ENCODE peak calls at places on chromosomes 5 and 9, in seven cellular contexts. Q, E, Y, N, V, F and W are unnamed samples.

GRCh38 chr5:6899215-6899614 is 186.0 kb downstream of the TENT4A start:
- DNase-seq in Q (no peak), E (no peak), Y (no peak), N (no peak), V (no peak), F (no peak), W (no peak)

GRCh38 chr9:131001021-131001420 is 8.0 kb upstream of the LAMC3 start:
- DNase-seq in Q (no peak), E (no peak), Y (no peak), N (no peak), V (no peak), F (no peak), W (no peak)

GRCh38 chr9:117704597-117704996 is 394 bp downstream of the TLR4 start:
- DNase-seq in Q (no peak), E (no peak), Y (peak; percentile 5), N (no peak), V (no peak), F (peak; percentile 14), W (no peak)

GRCh38 chr9:28435456-28435855 is 862.2 kb upstream of the C9orf72 start:
- DNase-seq in Q (no peak), E (no peak), Y (no peak), N (no peak), V (no peak), F (no peak), W (no peak)

GRCh38 chr5:179235416-179236400 is 109.6 kb downstream of the ADAMTS2 start:
- DNase-seq in Q (peak; percentile 11), E (no peak), Y (no peak), N (no peak), V (no peak), F (no peak), W (peak; percentile 37)

GRCh38 chr9:95004452-95005275 is 278.2 kb downstream of the AOPEP start:
- DNase-seq in Q (peak; percentile 41), E (peak; percentile 72), Y (peak; percentile 45), N (peak; percentile 70), V (no peak), F (peak; percentile 34), W (peak; percentile 78)

GRCh38 chr5:147162740-147163139 is 72.1 kb upstream of the STK32A start:
- DNase-seq in Q (no peak), E (no peak), Y (no peak), N (no peak), V (no peak), F (no peak), W (no peak)

GRCh38 chr9:15999422-16000339 is 446.8 kb downstream of the CCDC171 start:
- DNase-seq in Q (no peak), E (no peak), Y (peak; percentile 65), N (no peak), V (no peak), F (peak; percentile 87), W (no peak)

GRCh38 chr5:1247811-1248210 is 22.6 kb downstream of the SLC6A18 start:
- DNase-seq in Q (no peak), E (no peak), Y (no peak), N (no peak), V (peak; percentile 36), F (no peak), W (no peak)

GRCh38 chr5:35956429-35956828 is 18.0 kb upstream of the CAPSL start:
- DNase-seq in Q (no peak), E (no peak), Y (peak; percentile 11), N (no peak), V (no peak), F (peak; percentile 50), W (no peak)

GRCh38 chr5:172530835-172531703 is 76.7 kb upstream of the SH3PXD2B start:
- DNase-seq in Q (no peak), E (no peak), Y (no peak), N (peak; percentile 26), V (no peak), F (no peak), W (no peak)

GRCh38 chr5:140246378-140247122 is 56.4 kb downstream of the PFDN1 start:
- DNase-seq in Q (no peak), E (no peak), Y (peak; percentile 63), N (no peak), V (no peak), F (peak; percentile 36), W (no peak)

GRCh38 chr5:32323741-32324140 is 11.0 kb upstream of the MTMR12 start:
- DNase-seq in Q (no peak), E (no peak), Y (no peak), N (no peak), V (no peak), F (no peak), W (no peak)

GRCh38 chr5:28234356-28234968 is 1196.1 kb upstream of the CDH9 start:
- DNase-seq in Q (no peak), E (no peak), Y (no peak), N (no peak), V (no peak), F (peak; percentile 35), W (no peak)

GRCh38 chr5:160029004-160029403 is 20.1 kb downstream of the TTC1 start:
- DNase-seq in Q (no peak), E (no peak), Y (no peak), N (no peak), V (no peak), F (no peak), W (no peak)

GRCh38 chr9:85377751-85378289 is 363.9 kb downstream of the AGTPBP1 start:
- DNase-seq in Q (no peak), E (no peak), Y (no peak), N (no peak), V (no peak), F (peak; percentile 39), W (no peak)

GRCh38 chr5:141958113-141958512 is at the start of gene PCDH12:
- DNase-seq in Q (no peak), E (peak; percentile 26), Y (no peak), N (peak; percentile 10), V (no peak), F (no peak), W (peak; percentile 76)

GRCh38 chr9:131020862-131021261 is 11.9 kb downstream of the LAMC3 start:
- DNase-seq in Q (no peak), E (no peak), Y (no peak), N (no peak), V (no peak), F (no peak), W (no peak)

GRCh38 chr9:113581865-113582697 is 118.6 kb downstream of the RGS3 start:
- DNase-seq in Q (peak; percentile 70), E (peak; percentile 97), Y (peak; percentile 19), N (peak; percentile 89), V (no peak), F (no peak), W (peak; percentile 85)

GRCh38 chr9:97991818-97992217 is 8.7 kb downstream of the ANP32B start:
- DNase-seq in Q (no peak), E (peak; percentile 27), Y (no peak), N (no peak), V (no peak), F (no peak), W (no peak)

GRCh38 chr5:7805379-7805778 is 45.6 kb downstream of the CFAP90 start:
- DNase-seq in Q (no peak), E (no peak), Y (peak; percentile 23), N (no peak), V (no peak), F (no peak), W (no peak)

GRCh38 chr5:57911466-57911865 is 428.9 kb upstream of the ACTBL2 start:
- DNase-seq in Q (no peak), E (no peak), Y (no peak), N (no peak), V (no peak), F (no peak), W (no peak)

GRCh38 chr9:21965401-21965951 is 28.7 kb downstream of the CDKN2A start:
- DNase-seq in Q (peak; percentile 34), E (peak; percentile 76), Y (no peak), N (peak; percentile 77), V (no peak), F (peak; percentile 19), W (no peak)

GRCh38 chr9:135196474-135196873 is 109.0 kb downstream of the OLFM1 start:
- DNase-seq in Q (no peak), E (peak; percentile 14), Y (no peak), N (no peak), V (no peak), F (no peak), W (no peak)

GRCh38 chr5:127909078-127909477 is 174.5 kb upstream of the SLC12A2 start:
- DNase-seq in Q (no peak), E (peak; percentile 44), Y (peak; percentile 55), N (peak; percentile 38), V (peak; percentile 2), F (peak; percentile 48), W (no peak)

GRCh38 chr9:37390759-37391158 is 31.7 kb upstream of the GRHPR start:
- DNase-seq in Q (no peak), E (peak; percentile 29), Y (no peak), N (peak; percentile 83), V (no peak), F (peak; percentile 29), W (no peak)

GRCh38 chr5:35876454-35876853 is 19.8 kb downstream of the IL7R start:
- DNase-seq in Q (no peak), E (no peak), Y (no peak), N (no peak), V (no peak), F (no peak), W (no peak)

GRCh38 chr9:137487454-137488329 is 28.6 kb upstream of the NSMF start:
- DNase-seq in Q (no peak), E (no peak), Y (no peak), N (no peak), V (peak; percentile 36), F (no peak), W (peak; percentile 46)